ENCODE peak calls at places on chromosomes 16 and 17, in seven cellular contexts. One of them, this sample, is unnamed.

GRCh38 chr17:59706900-59707181 is 389 bp downstream of the PTRH2 start:
- DNase-seq in activated B cell treated with CpG ODN at 0.5 μM for 24 hours: no peak
- DNase-seq in heart right ventricle: no peak
- DNase-seq in RWPE2: no peak
- DNase-seq in GM13977: no peak
- DNase-seq in CD8-positive, alpha-beta T cell: no peak
- DNase-seq in glutamatergic neuron: peak
- DNase-seq in this sample: no peak

GRCh38 chr16:31868701-31869167 is 4.9 kb upstream of the ZNF267 start:
- DNase-seq in GM13977: peak
- DNase-seq in CD8-positive, alpha-beta T cell: peak
- DNase-seq in RWPE2: no peak
- DNase-seq in glutamatergic neuron: peak
- DNase-seq in activated B cell treated with CpG ODN at 0.5 μM for 24 hours: peak
- DNase-seq in heart right ventricle: peak
- DNase-seq in this sample: no peak

GRCh38 chr16:54459509-54460235 is 173.1 kb upstream of the IRX3 start:
- DNase-seq in heart right ventricle: no peak
- DNase-seq in glutamatergic neuron: no peak
- DNase-seq in GM13977: no peak
- DNase-seq in CD8-positive, alpha-beta T cell: no peak
- DNase-seq in RWPE2: no peak
- DNase-seq in activated B cell treated with CpG ODN at 0.5 μM for 24 hours: no peak
- DNase-seq in this sample: no peak

GRCh38 chr17:4903051-4903818 is at the start of gene CHRNE:
- DNase-seq in CD8-positive, alpha-beta T cell: peak
- DNase-seq in heart right ventricle: no peak
- DNase-seq in glutamatergic neuron: peak
- DNase-seq in GM13977: no peak
- DNase-seq in RWPE2: peak
- DNase-seq in activated B cell treated with CpG ODN at 0.5 μM for 24 hours: peak
- DNase-seq in this sample: no peak

GRCh38 chr16:9098377-9099090 is 7.1 kb downstream of the HAPSTR1 start:
- DNase-seq in glutamatergic neuron: no peak
- DNase-seq in GM13977: no peak
- DNase-seq in heart right ventricle: no peak
- DNase-seq in RWPE2: no peak
- DNase-seq in CD8-positive, alpha-beta T cell: no peak
- DNase-seq in activated B cell treated with CpG ODN at 0.5 μM for 24 hours: no peak
- DNase-seq in this sample: no peak

GRCh38 chr17:67687541-67687940 is 30.2 kb upstream of the NOL11 start:
- DNase-seq in heart right ventricle: no peak
- DNase-seq in CD8-positive, alpha-beta T cell: no peak
- DNase-seq in glutamatergic neuron: no peak
- DNase-seq in activated B cell treated with CpG ODN at 0.5 μM for 24 hours: no peak
- DNase-seq in RWPE2: no peak
- DNase-seq in GM13977: no peak
- DNase-seq in this sample: no peak

GRCh38 chr17:49634487-49634865 is 43.4 kb downstream of the SPOP start:
- DNase-seq in CD8-positive, alpha-beta T cell: no peak
- DNase-seq in activated B cell treated with CpG ODN at 0.5 μM for 24 hours: no peak
- DNase-seq in RWPE2: no peak
- DNase-seq in GM13977: no peak
- DNase-seq in glutamatergic neuron: no peak
- DNase-seq in heart right ventricle: no peak
- DNase-seq in this sample: no peak

GRCh38 chr16:55250641-55251550 is 73.1 kb upstream of the IRX6 start:
- DNase-seq in RWPE2: no peak
- DNase-seq in glutamatergic neuron: no peak
- DNase-seq in CD8-positive, alpha-beta T cell: no peak
- DNase-seq in GM13977: no peak
- DNase-seq in activated B cell treated with CpG ODN at 0.5 μM for 24 hours: no peak
- DNase-seq in heart right ventricle: no peak
- DNase-seq in this sample: no peak

GRCh38 chr16:6345090-6345489 is 987.6 kb upstream of the RBFOX1 start:
- DNase-seq in GM13977: no peak
- DNase-seq in activated B cell treated with CpG ODN at 0.5 μM for 24 hours: no peak
- DNase-seq in glutamatergic neuron: no peak
- DNase-seq in heart right ventricle: no peak
- DNase-seq in CD8-positive, alpha-beta T cell: no peak
- DNase-seq in RWPE2: no peak
- DNase-seq in this sample: no peak

GRCh38 chr17:61251939-61252865 is 147.4 kb upstream of the TBX2 start:
- DNase-seq in CD8-positive, alpha-beta T cell: peak
- DNase-seq in RWPE2: no peak
- DNase-seq in heart right ventricle: peak
- DNase-seq in GM13977: no peak
- DNase-seq in activated B cell treated with CpG ODN at 0.5 μM for 24 hours: no peak
- DNase-seq in glutamatergic neuron: no peak
- DNase-seq in this sample: no peak

GRCh38 chr16:89360760-89361435 is 129.5 kb downstream of the ANKRD11 start:
- DNase-seq in GM13977: peak
- DNase-seq in glutamatergic neuron: no peak
- DNase-seq in CD8-positive, alpha-beta T cell: peak
- DNase-seq in RWPE2: no peak
- DNase-seq in activated B cell treated with CpG ODN at 0.5 μM for 24 hours: peak
- DNase-seq in heart right ventricle: no peak
- DNase-seq in this sample: no peak

GRCh38 chr17:8629371-8630226 is 926 bp downstream of the MYH10 start:
- DNase-seq in heart right ventricle: peak
- DNase-seq in RWPE2: no peak
- DNase-seq in glutamatergic neuron: peak
- DNase-seq in activated B cell treated with CpG ODN at 0.5 μM for 24 hours: peak
- DNase-seq in CD8-positive, alpha-beta T cell: no peak
- DNase-seq in GM13977: peak
- DNase-seq in this sample: no peak

GRCh38 chr16:4796982-4797804 is 2.0 kb downstream of the SMIM22 start:
- DNase-seq in CD8-positive, alpha-beta T cell: no peak
- DNase-seq in GM13977: no peak
- DNase-seq in glutamatergic neuron: no peak
- DNase-seq in heart right ventricle: no peak
- DNase-seq in activated B cell treated with CpG ODN at 0.5 μM for 24 hours: no peak
- DNase-seq in RWPE2: no peak
- DNase-seq in this sample: no peak

GRCh38 chr16:84885024-84885910 is 65.5 kb downstream of the CRISPLD2 start:
- DNase-seq in RWPE2: no peak
- DNase-seq in activated B cell treated with CpG ODN at 0.5 μM for 24 hours: no peak
- DNase-seq in heart right ventricle: no peak
- DNase-seq in GM13977: no peak
- DNase-seq in glutamatergic neuron: no peak
- DNase-seq in CD8-positive, alpha-beta T cell: no peak
- DNase-seq in this sample: no peak

GRCh38 chr16:15855704-15856003 is 1.2 kb downstream of the MYH11 start:
- DNase-seq in CD8-positive, alpha-beta T cell: no peak
- DNase-seq in RWPE2: no peak
- DNase-seq in GM13977: peak
- DNase-seq in glutamatergic neuron: no peak
- DNase-seq in activated B cell treated with CpG ODN at 0.5 μM for 24 hours: no peak
- DNase-seq in heart right ventricle: no peak
- DNase-seq in this sample: no peak

GRCh38 chr17:48236681-48237134 is 129.1 kb downstream of the SNX11 start:
- DNase-seq in activated B cell treated with CpG ODN at 0.5 μM for 24 hours: no peak
- DNase-seq in GM13977: no peak
- DNase-seq in glutamatergic neuron: no peak
- DNase-seq in RWPE2: peak
- DNase-seq in CD8-positive, alpha-beta T cell: no peak
- DNase-seq in heart right ventricle: no peak
- DNase-seq in this sample: no peak

GRCh38 chr17:14845562-14846335 is 419.4 kb downstream of the PMP22 start:
- DNase-seq in glutamatergic neuron: no peak
- DNase-seq in CD8-positive, alpha-beta T cell: no peak
- DNase-seq in heart right ventricle: no peak
- DNase-seq in GM13977: no peak
- DNase-seq in activated B cell treated with CpG ODN at 0.5 μM for 24 hours: no peak
- DNase-seq in RWPE2: peak
- DNase-seq in this sample: no peak

GRCh38 chr16:569445-570254 is at the start of gene PIGQ:
- DNase-seq in heart right ventricle: peak
- DNase-seq in GM13977: peak
- DNase-seq in glutamatergic neuron: peak
- DNase-seq in CD8-positive, alpha-beta T cell: peak
- DNase-seq in activated B cell treated with CpG ODN at 0.5 μM for 24 hours: peak
- DNase-seq in RWPE2: no peak
- DNase-seq in this sample: no peak

GRCh38 chr17:76912585-76912984 is 44.4 kb downstream of the MGAT5B start:
- DNase-seq in activated B cell treated with CpG ODN at 0.5 μM for 24 hours: no peak
- DNase-seq in GM13977: no peak
- DNase-seq in CD8-positive, alpha-beta T cell: no peak
- DNase-seq in glutamatergic neuron: no peak
- DNase-seq in RWPE2: no peak
- DNase-seq in heart right ventricle: no peak
- DNase-seq in this sample: no peak

GRCh38 chr17:1486802-1487695 is 5.4 kb downstream of the MYO1C start:
- DNase-seq in RWPE2: no peak
- DNase-seq in GM13977: peak
- DNase-seq in glutamatergic neuron: peak
- DNase-seq in activated B cell treated with CpG ODN at 0.5 μM for 24 hours: peak
- DNase-seq in heart right ventricle: peak
- DNase-seq in CD8-positive, alpha-beta T cell: peak
- DNase-seq in this sample: no peak

GRCh38 chr17:73211745-73212144 is 18.9 kb downstream of the COG1 start:
- DNase-seq in RWPE2: peak
- DNase-seq in GM13977: no peak
- DNase-seq in heart right ventricle: no peak
- DNase-seq in CD8-positive, alpha-beta T cell: peak
- DNase-seq in activated B cell treated with CpG ODN at 0.5 μM for 24 hours: no peak
- DNase-seq in glutamatergic neuron: no peak
- DNase-seq in this sample: no peak

GRCh38 chr17:35433075-35433894 is 985 bp upstream of the SLFN12 start:
- DNase-seq in heart right ventricle: peak
- DNase-seq in glutamatergic neuron: no peak
- DNase-seq in GM13977: peak
- DNase-seq in RWPE2: peak
- DNase-seq in CD8-positive, alpha-beta T cell: peak
- DNase-seq in activated B cell treated with CpG ODN at 0.5 μM for 24 hours: no peak
- DNase-seq in this sample: no peak

GRCh38 chr17:81511800-81512559 is 619 bp downstream of the ACTG1 start:
- DNase-seq in heart right ventricle: no peak
- DNase-seq in RWPE2: peak
- DNase-seq in activated B cell treated with CpG ODN at 0.5 μM for 24 hours: peak
- DNase-seq in GM13977: no peak
- DNase-seq in glutamatergic neuron: no peak
- DNase-seq in CD8-positive, alpha-beta T cell: no peak
- DNase-seq in this sample: no peak

DNA sequence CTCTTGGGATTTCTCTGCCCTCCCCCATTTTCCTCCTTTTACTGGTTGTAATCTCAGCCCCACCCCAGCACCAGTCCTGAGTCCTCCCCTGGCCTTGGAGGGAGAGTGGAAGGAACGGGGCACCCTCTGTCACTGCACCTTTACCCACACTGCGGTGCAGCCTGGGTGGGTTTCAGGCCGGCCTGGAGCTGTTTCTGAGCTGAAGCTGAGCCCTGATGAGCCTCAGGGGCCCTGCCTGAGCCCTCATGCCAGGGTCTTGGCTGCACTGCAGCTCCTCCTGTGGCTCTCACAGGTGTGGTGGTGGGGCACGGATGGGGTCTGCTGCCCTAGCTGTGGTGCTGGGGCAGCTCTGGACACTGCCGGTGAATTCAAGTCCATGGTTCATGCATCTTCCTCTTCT is 34.5 kb downstream of the RNF213 start:
- DNase-seq in heart right ventricle: no peak
- DNase-seq in CD8-positive, alpha-beta T cell: no peak
- DNase-seq in RWPE2: no peak
- DNase-seq in activated B cell treated with CpG ODN at 0.5 μM for 24 hours: no peak
- DNase-seq in glutamatergic neuron: no peak
- DNase-seq in GM13977: no peak
- DNase-seq in this sample: no peak
- TF ChIP-seq CTCF in heart right ventricle: no peak
- TF ChIP-seq CTCF in CD8-positive, alpha-beta T cell: no peak
- TF ChIP-seq CTCF in RWPE2: no peak
- TF ChIP-seq CTCF in activated B cell treated with CpG ODN at 0.5 μM for 24 hours: no peak
- TF ChIP-seq CTCF in glutamatergic neuron: no peak
- TF ChIP-seq CTCF in GM13977: no peak
- TF ChIP-seq CTCF in this sample: no peak

GRCh38 chr16:2529061-2529931 is 1.9 kb downstream of the CEMP1 start:
- DNase-seq in CD8-positive, alpha-beta T cell: no peak
- DNase-seq in RWPE2: peak
- DNase-seq in glutamatergic neuron: no peak
- DNase-seq in heart right ventricle: peak
- DNase-seq in GM13977: no peak
- DNase-seq in activated B cell treated with CpG ODN at 0.5 μM for 24 hours: peak
- DNase-seq in this sample: peak
- TF ChIP-seq CTCF in CD8-positive, alpha-beta T cell: no peak
- TF ChIP-seq CTCF in RWPE2: no peak
- TF ChIP-seq CTCF in glutamatergic neuron: no peak
- TF ChIP-seq CTCF in heart right ventricle: no peak
- TF ChIP-seq CTCF in GM13977: no peak
- TF ChIP-seq CTCF in activated B cell treated with CpG ODN at 0.5 μM for 24 hours: no peak
- TF ChIP-seq CTCF in this sample: peak

GRCh38 chr17:17837380-17837821 is 615 bp upstream of the SREBF1 start:
- DNase-seq in CD8-positive, alpha-beta T cell: no peak
- DNase-seq in activated B cell treated with CpG ODN at 0.5 μM for 24 hours: no peak
- DNase-seq in RWPE2: no peak
- DNase-seq in glutamatergic neuron: no peak
- DNase-seq in GM13977: no peak
- DNase-seq in heart right ventricle: no peak
- DNase-seq in this sample: no peak
- TF ChIP-seq CTCF in CD8-positive, alpha-beta T cell: no peak
- TF ChIP-seq CTCF in activated B cell treated with CpG ODN at 0.5 μM for 24 hours: no peak
- TF ChIP-seq CTCF in RWPE2: no peak
- TF ChIP-seq CTCF in glutamatergic neuron: no peak
- TF ChIP-seq CTCF in GM13977: no peak
- TF ChIP-seq CTCF in heart right ventricle: no peak
- TF ChIP-seq CTCF in this sample: no peak

GRCh38 chr16:48220891-48221290 is 23.2 kb upstream of the LONP2 start:
- DNase-seq in glutamatergic neuron: no peak
- DNase-seq in CD8-positive, alpha-beta T cell: no peak
- DNase-seq in RWPE2: no peak
- DNase-seq in activated B cell treated with CpG ODN at 0.5 μM for 24 hours: no peak
- DNase-seq in heart right ventricle: no peak
- DNase-seq in GM13977: no peak
- DNase-seq in this sample: no peak

GRCh38 chr16:48212033-48212432 is 32.1 kb upstream of the LONP2 start:
- DNase-seq in glutamatergic neuron: no peak
- DNase-seq in CD8-positive, alpha-beta T cell: no peak
- DNase-seq in heart right ventricle: no peak
- DNase-seq in activated B cell treated with CpG ODN at 0.5 μM for 24 hours: no peak
- DNase-seq in RWPE2: no peak
- DNase-seq in GM13977: no peak
- DNase-seq in this sample: no peak

GRCh38 chr16:48218473-48218872 is 25.6 kb upstream of the LONP2 start:
- DNase-seq in GM13977: no peak
- DNase-seq in glutamatergic neuron: no peak
- DNase-seq in activated B cell treated with CpG ODN at 0.5 μM for 24 hours: no peak
- DNase-seq in CD8-positive, alpha-beta T cell: no peak
- DNase-seq in heart right ventricle: no peak
- DNase-seq in RWPE2: no peak
- DNase-seq in this sample: no peak

GRCh38 chr16:48215738-48216137 is 28.4 kb upstream of the LONP2 start:
- DNase-seq in RWPE2: no peak
- DNase-seq in glutamatergic neuron: no peak
- DNase-seq in heart right ventricle: no peak
- DNase-seq in GM13977: no peak
- DNase-seq in CD8-positive, alpha-beta T cell: no peak
- DNase-seq in activated B cell treated with CpG ODN at 0.5 μM for 24 hours: no peak
- DNase-seq in this sample: no peak

DNA sequence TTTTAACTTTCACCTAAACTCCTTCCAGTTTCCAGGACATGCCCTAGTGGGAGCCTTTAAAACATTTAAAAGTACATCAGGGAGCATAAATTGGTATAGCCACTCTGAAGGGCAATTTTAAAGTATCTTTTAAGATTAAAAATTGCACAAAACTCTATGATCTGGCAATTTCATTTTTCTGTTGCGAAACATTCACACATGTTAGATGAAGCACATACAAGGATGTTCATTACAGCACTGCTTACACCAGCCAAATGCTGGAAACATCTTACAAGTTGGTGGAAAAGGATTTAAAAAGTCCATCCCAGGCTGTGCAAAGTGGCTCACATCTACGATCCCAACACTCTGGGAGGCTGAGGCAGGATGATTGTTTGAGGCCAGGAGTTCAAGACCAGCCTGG is 26.4 kb upstream of the LONP2 start:
- DNase-seq in CD8-positive, alpha-beta T cell: no peak
- DNase-seq in glutamatergic neuron: no peak
- DNase-seq in GM13977: no peak
- DNase-seq in heart right ventricle: no peak
- DNase-seq in RWPE2: no peak
- DNase-seq in activated B cell treated with CpG ODN at 0.5 μM for 24 hours: no peak
- DNase-seq in this sample: no peak
- TF ChIP-seq CTCF in CD8-positive, alpha-beta T cell: no peak
- TF ChIP-seq CTCF in glutamatergic neuron: no peak
- TF ChIP-seq CTCF in GM13977: no peak
- TF ChIP-seq CTCF in heart right ventricle: no peak
- TF ChIP-seq CTCF in RWPE2: no peak
- TF ChIP-seq CTCF in activated B cell treated with CpG ODN at 0.5 μM for 24 hours: no peak
- TF ChIP-seq CTCF in this sample: no peak